ENCODE peak calls at places on chromosomes 12 and 14, in four cellular contexts. P is K562, S is HepG2, Y is HCT116. U is an unnamed sample.
A peak's percentile ranks its signal among the peaks of the same experiment; 100 is the strongest.

GRCh38 chr12:6267007-6267721 is 43.3 kb upstream of the PLEKHG6 start:
- DNase-seq in S (no peak), P (no peak), Y (no peak), U (no peak)

GRCh38 chr12:17928708-17929366 is 161.2 kb downstream of the RERGL start:
- DNase-seq in P (no peak), Y (peak; percentile 75), S (peak; percentile 57), U (peak; percentile 90)

GRCh38 chr14:75125617-75126016 is 1.2 kb downstream of the NEK9 start:
- DNase-seq in P (no peak), Y (no peak), S (no peak), U (no peak)

GRCh38 chr14:79855789-79856188 is 355.5 kb downstream of the DIO2 start:
- DNase-seq in Y (no peak), P (no peak), S (no peak), U (no peak)

GRCh38 chr12:117968826-117969659 is at the start of gene KSR2:
- DNase-seq in S (peak; percentile 13), P (peak; percentile 23), Y (peak; percentile 81), U (no peak)

GRCh38 chr12:42143401-42144173 is 1.1 kb downstream of the GXYLT1 start:
- DNase-seq in P (no peak), S (no peak), Y (no peak), U (no peak)

GRCh38 chr14:102508410-102508773 is 1.2 kb downstream of the ANKRD9 start:
- DNase-seq in S (peak; percentile 59), Y (no peak), P (peak; percentile 71), U (no peak)

GRCh38 chr12:6430124-6430989 is 14.4 kb upstream of the CD27 start:
- DNase-seq in S (peak; percentile 72), P (peak; percentile 76), Y (peak; percentile 76), U (peak; percentile 56)

GRCh38 chr14:43003845-43004244 is 1397.2 kb downstream of the LRFN5 start:
- DNase-seq in Y (peak; percentile 21), P (no peak), S (peak; percentile 13), U (no peak)

GRCh38 chr14:43001729-43002128 is 1395.1 kb downstream of the LRFN5 start:
- DNase-seq in P (no peak), Y (no peak), S (no peak), U (no peak)

DNA sequence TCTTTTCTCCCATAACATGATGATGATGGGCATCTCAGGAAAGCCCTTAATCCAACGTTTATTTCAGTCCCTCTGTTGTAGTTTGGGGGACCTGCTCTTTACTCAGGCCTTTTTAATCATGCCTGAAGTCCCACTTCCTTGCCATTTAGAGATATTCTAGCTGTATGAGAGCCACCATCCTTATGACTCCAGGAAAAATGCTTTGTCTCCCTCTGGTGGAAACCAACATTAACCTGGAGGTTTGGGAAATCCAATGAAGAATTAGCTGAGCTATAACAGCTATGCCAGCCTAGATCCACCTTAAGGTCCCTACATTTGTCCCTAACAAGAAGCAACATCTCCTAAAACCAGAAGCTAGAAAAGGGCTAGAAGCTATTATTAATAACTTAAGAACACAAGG is 1399.1 kb downstream of the LRFN5 start:
- DNase-seq in Y (no peak), S (no peak), P (no peak), U (no peak)
- TF ChIP-seq TCF7L2 in Y (no peak), S (no peak), P (no peak), U (no peak)

GRCh38 chr14:22973217-22974032 is 8.9 kb downstream of the AJUBA start:
- DNase-seq in S (peak; percentile 82), P (peak; percentile 53), Y (no peak), U (no peak)
- TF ChIP-seq SIN3A in S (no peak), P (no peak), Y (no peak), U (no peak)

DNA sequence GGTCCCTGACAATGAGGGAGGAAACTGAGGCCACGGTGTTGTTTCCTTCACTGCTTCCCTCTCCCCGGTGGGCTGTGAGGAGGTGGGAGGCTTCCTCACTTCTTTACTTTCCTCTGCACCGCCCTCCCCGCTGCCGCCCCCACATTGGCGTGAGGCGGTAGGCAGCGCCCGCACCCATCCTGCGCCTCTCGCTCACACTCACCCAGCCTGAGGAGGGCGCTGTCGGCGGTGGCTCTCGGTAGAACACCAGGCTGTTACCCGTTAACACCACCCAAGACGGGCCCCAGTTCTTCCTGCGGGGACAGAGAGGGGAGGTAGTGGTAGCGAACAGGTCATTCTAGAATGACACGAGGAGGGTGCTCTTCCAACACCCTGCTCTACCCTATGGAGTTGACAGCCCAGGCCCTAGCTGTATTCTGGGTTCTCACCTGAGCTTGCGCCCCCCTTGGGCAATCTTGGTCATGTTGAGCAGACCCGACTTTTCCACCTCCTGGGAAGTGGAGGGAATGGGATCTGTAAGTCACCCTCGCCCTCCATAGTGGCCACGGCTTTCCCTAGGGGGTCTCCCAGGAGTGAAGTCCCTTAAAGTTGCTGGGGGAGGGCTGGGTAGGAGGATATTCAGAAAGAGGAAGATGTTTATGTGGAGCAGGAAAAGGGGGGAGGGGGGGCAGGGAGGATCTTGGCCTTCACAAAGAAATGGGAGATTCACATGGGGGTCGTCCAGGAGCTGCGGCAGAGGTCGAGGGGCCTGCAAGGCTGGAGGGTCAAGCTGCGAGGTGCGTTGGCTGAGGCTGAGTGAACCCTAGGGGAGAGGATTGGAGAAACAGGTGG is 3.3 kb downstream of the ARHGAP9 start:
- DNase-seq in P (no peak), S (no peak), Y (no peak), U (no peak)
- TF ChIP-seq TCF7L2 in P (no peak), S (no peak), Y (no peak), U (no peak)

GRCh38 chr14:34978444-34978843 is 4.3 kb upstream of the SRP54 start:
- DNase-seq in Y (no peak), S (no peak), P (no peak), U (no peak)

GRCh38 chr14:34983148-34983760 is 462 bp downstream of the SRP54 start:
- DNase-seq in S (no peak), P (no peak), Y (no peak), U (no peak)

GRCh38 chr14:34982421-34983147 is at the start of gene SRP54:
- DNase-seq in Y (peak; percentile 97), P (peak; percentile 96), S (peak; percentile 100), U (peak; percentile 87)

GRCh38 chr14:34980337-34980900 is 2.4 kb upstream of the SRP54 start:
- DNase-seq in Y (no peak), P (no peak), S (no peak), U (no peak)

DNA sequence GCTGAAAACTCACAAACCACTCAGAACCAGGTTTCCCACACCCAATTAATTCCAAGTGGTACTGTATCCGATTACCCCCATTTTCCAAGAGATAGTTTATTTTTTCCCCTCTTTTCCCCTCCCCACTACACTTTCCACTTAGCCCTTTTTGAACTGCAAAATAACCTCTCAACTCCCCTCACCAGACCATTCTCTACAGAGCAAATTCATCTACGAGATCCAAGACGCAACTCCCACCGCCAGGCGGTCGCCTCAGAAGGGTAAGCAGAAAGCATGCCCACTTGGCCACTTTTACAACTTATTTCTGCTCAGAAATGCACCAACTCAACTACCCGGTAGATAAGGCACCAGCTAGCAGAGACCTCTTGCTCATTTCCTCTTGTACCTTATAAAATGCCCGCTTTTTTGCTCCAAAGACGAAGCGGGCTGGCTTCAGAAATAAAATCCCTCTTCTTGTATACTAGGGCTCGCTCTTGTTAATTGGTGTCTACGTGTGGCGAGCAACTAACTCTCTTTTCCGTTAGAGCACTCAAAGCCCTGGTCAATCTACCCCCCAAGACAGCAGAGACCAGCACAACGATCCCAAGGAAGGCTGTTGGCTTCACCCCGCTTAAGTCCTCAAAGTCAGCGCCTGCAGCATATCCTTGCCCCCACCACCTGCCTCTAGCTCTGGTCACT is 910 bp upstream of the SRP54 start:
- DNase-seq in Y (peak; percentile 26), P (no peak), S (no peak), U (peak; percentile 7)
- TF ChIP-seq SIN3A in Y (no peak), P (no peak), S (no peak), U (no peak)

GRCh38 chr14:91417983-91418386 is 365 bp upstream of the CCDC88C start:
- DNase-seq in Y (peak; percentile 32), S (peak; percentile 39), P (peak; percentile 86), U (no peak)
- TF ChIP-seq TCF7L2 in Y (no peak), S (no peak), P (no peak), U (no peak)

DNA sequence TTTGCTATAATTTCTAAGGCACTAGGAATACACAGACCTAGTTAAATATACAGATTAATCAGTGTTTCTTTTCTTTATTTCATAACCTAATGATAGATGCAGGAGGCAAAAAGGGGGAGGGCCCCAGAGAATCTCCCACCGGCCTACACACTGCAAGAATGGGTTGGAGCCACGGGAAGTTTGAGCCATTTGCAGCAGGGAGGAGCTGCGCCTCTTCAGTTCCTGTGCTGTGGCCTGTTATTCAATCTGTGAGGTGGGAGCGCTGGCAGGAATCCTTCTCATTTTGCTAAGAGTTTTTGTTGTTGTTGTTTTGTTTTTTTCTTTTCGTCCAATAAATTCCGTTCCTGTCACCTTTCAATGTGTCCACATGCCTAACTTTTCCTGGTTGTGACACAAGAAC is 251.3 kb upstream of the RPL10L start:
- DNase-seq in S (no peak), P (no peak), Y (no peak), U (no peak)
- TF ChIP-seq SIN3A in S (no peak), P (no peak), Y (no peak), U (no peak)

DNA sequence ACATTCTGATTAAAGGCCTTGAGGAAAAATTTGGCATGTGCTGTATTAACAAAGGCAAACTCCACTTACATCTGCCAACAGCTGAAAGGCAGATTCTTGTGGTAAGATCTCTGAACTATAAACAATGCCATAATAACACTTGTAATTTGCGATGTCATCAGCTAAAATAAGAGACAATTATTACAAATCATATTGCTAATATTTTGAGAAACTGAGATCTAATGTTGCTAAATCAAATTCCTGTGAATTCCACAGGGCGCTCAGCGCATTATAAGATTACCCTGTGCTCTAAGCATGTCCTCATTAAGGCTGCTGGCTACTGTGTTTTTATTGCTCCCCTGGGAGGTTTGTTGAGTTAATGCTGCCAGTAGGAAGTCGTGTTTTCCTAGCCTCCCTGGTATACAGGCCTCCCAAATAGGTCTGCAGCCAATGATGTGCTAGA is 244.8 kb downstream of the DACT1 start:
- DNase-seq in Y (no peak), S (no peak), P (no peak), U (no peak)
- TF ChIP-seq TCF7L2 in Y (no peak), S (no peak), P (no peak), U (no peak)